ENCODE peak calls at places on chromosomes 11 and 22, in five cellular contexts. S is natural killer cell, R is psoas muscle, V is uterus, I is stomach. P is an unnamed sample.

GRCh38 chr11:16346975-16347374 is 9.4 kb downstream of the SOX6 start:
- DNase-seq in V (no peak), R (no peak), I (no peak), S (no peak), P (no peak)

GRCh38 chr11:95132956-95133355 is 43.3 kb downstream of the ENDOD1 start:
- DNase-seq in V (no peak), I (no peak), R (no peak), S (no peak), P (no peak)

GRCh38 chr11:10117709-10118341 is 176.2 kb downstream of the SBF2 start:
- DNase-seq in R (no peak), V (no peak), S (no peak), I (no peak), P (no peak)

GRCh38 chr11:23288001-23288783 is 427.9 kb upstream of the CCDC179 start:
- DNase-seq in R (no peak), I (no peak), S (no peak), V (no peak), P (no peak)

GRCh38 chr11:57182896-57183295 is 1.1 kb downstream of the LRRC55 start:
- DNase-seq in I (no peak), S (no peak), R (no peak), V (no peak), P (no peak)

GRCh38 chr22:38350444-38351359 is 33.5 kb upstream of the CSNK1E start:
- DNase-seq in S (no peak), R (no peak), V (peak; percentile 11), I (peak; percentile 17), P (no peak)

GRCh38 chr11:73334244-73335203 is 26.4 kb downstream of the ARHGEF17 start:
- DNase-seq in S (no peak), I (peak; percentile 65), R (peak; percentile 90), V (peak; percentile 93), P (no peak)

GRCh38 chr11:65663634-65664200 is 1.0 kb upstream of the RELA start:
- DNase-seq in V (peak; percentile 80), I (peak; percentile 57), S (no peak), R (peak; percentile 83), P (no peak)

GRCh38 chr22:38705235-38706100 is at the start of gene GTPBP1:
- DNase-seq in V (peak; percentile 98), R (peak; percentile 99), I (peak; percentile 98), S (peak; percentile 90), P (peak; percentile 63)

GRCh38 chr11:58770627-58771457 is 39.1 kb upstream of the GLYAT start:
- DNase-seq in V (no peak), R (no peak), S (no peak), I (no peak), P (no peak)

GRCh38 chr11:121338536-121338935 is 46.0 kb downstream of the SC5D start:
- DNase-seq in I (no peak), R (no peak), S (no peak), V (no peak), P (no peak)

GRCh38 chr11:16293204-16293681 is 63.1 kb downstream of the SOX6 start:
- DNase-seq in V (no peak), R (no peak), I (no peak), S (no peak), P (no peak)

GRCh38 chr11:34168642-34169051 is 63.2 kb downstream of the NAT10 start:
- DNase-seq in R (peak; percentile 50), I (no peak), V (peak; percentile 56), S (no peak), P (no peak)

GRCh38 chr22:24029304-24029703 is 18.2 kb downstream of the CABIN1 start:
- DNase-seq in V (no peak), S (no peak), I (no peak), R (no peak), P (no peak)

GRCh38 chr11:36356201-36356600 is 60.1 kb downstream of the PRR5L start:
- DNase-seq in R (no peak), V (no peak), I (no peak), S (no peak), P (no peak)

GRCh38 chr11:86978247-86978646 is 23.1 kb upstream of the FZD4 start:
- DNase-seq in I (no peak), R (peak; percentile 78), S (no peak), V (no peak), P (no peak)

GRCh38 chr11:29432719-29433325 is 584.0 kb downstream of the KCNA4 start:
- DNase-seq in S (no peak), I (no peak), V (no peak), R (no peak), P (no peak)

GRCh38 chr11:113376156-113376555 is 11.4 kb upstream of the ANKK1 start:
- DNase-seq in I (no peak), R (no peak), S (no peak), V (no peak), P (no peak)

GRCh38 chr11:80103149-80103859 is 662.5 kb upstream of the TENM4 start:
- DNase-seq in V (no peak), R (no peak), S (no peak), I (no peak), P (no peak)

GRCh38 chr11:97620012-97620411 is 1230.2 kb downstream of the JRKL start:
- DNase-seq in V (no peak), R (no peak), S (no peak), I (no peak), P (no peak)

GRCh38 chr11:28834877-28835276 is 726.7 kb downstream of the METTL15 start:
- DNase-seq in V (no peak), S (no peak), R (no peak), I (no peak), P (no peak)

GRCh38 chr11:129884581-129884980 is 10.8 kb downstream of the NFRKB start:
- DNase-seq in S (no peak), V (no peak), R (no peak), I (no peak), P (no peak)

GRCh38 chr11:7977251-7977917 is 9.8 kb upstream of the EIF3F start:
- DNase-seq in V (no peak), I (no peak), S (no peak), R (no peak), P (no peak)

GRCh38 chr11:120950880-120951279 is 73.0 kb upstream of the TBCEL start:
- DNase-seq in V (no peak), S (no peak), R (no peak), I (no peak), P (no peak)

GRCh38 chr11:15208570-15209222 is 94.0 kb downstream of the INSC start:
- DNase-seq in I (peak; percentile 80), V (peak; percentile 26), R (peak; percentile 79), S (peak; percentile 68), P (peak; percentile 64)

DNA sequence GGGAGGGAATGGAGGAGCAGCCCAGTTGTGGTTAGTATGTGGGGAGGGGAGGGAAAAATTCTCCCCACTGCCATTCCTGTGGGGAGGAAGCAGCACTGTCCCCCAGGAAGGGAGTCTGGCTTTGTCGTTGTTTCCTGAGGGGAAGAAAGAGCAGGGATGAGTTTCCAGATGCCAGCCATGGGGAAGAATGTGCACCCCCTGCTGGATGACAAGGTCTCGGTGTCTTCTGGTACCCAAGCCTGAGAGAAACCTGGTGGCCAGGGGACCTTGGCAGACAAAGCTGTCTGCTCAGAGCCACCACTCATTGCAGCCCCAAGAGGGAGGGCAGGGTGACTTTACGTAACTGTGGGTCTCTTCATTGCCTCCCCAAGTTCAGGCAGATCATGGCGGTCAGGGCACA is 81.3 kb upstream of the CD82 start:
- DNase-seq in R (no peak), I (no peak), V (no peak), S (no peak), P (no peak)
- TF ChIP-seq CTCF in R (peak; percentile 16), I (no peak), V (no peak), S (no peak), P (peak; percentile 39)

DNA sequence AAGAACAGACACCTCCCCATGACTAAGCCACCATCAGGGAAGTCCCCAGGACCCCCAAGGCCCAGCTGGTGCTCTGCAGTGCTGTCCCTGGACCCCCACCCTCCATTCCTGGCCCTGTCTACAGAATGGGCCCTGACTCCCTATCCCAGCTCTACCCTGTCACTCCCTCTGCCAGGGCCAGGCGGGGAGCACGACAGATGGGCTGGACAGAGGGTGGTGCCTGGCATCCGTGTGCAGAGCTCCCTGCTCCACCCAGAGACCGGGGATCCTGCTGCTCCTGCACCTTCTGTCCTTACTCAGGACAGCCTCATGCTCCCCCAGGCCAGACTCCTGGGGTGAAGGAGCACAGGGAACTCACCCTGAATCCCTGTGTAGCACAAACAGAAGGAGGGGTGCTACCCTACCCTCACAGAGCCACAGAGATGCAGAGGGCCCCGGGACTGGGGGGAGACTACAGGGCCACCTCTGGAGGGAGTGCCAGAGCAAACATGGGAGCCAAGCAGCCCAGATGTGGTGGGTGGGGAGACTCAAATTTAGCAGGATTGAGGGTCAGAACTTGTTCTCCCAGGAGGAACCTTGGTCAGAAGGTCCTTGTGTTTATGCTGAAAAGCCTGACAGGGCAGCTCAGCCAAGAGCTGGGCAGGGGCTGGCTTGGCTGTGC is 2.0 kb downstream of the ARVCF start:
- DNase-seq in S (no peak), V (no peak), I (no peak), R (peak; percentile 48), P (no peak)
- TF ChIP-seq CTCF in S (no peak), V (no peak), I (no peak), R (no peak), P (no peak)

GRCh38 chr11:132793831-132794230 is 738.5 kb downstream of the OPCML start:
- DNase-seq in S (no peak), V (no peak), I (no peak), R (no peak), P (no peak)

GRCh38 chr11:132790466-132790865 is 741.8 kb downstream of the OPCML start:
- DNase-seq in V (no peak), I (no peak), S (no peak), R (no peak), P (no peak)

GRCh38 chr11:132792341-132793140 is 739.8 kb downstream of the OPCML start:
- DNase-seq in R (no peak), V (no peak), I (no peak), S (no peak), P (no peak)
- TF ChIP-seq CTCF in R (no peak), V (no peak), I (no peak), S (no peak), P (no peak)

GRCh38 chr11:66915046-66915832 is 42.9 kb downstream of the PC start:
- DNase-seq in V (no peak), S (no peak), I (no peak), R (no peak), P (no peak)
- TF ChIP-seq CTCF in V (no peak), S (no peak), I (no peak), R (no peak), P (no peak)

DNA sequence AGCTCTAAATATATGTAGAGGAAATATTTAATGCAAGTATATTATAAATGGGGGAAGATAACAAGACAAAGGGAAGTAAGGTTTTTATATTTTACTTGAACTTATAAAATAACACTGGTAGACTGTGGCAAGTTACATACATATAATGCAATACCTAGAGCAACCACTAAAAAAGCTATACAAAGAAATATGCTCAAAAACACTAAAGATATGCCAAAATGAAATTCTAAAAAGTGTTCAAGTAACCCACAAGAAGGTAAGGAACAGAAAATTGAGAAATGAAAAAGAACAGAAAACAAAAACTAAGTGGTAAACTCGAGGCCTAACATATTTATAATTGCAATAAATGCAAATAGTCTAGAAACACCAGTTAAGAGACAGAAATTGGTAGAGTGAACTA is 32.5 kb downstream of the BTG4 start:
- DNase-seq in I (no peak), V (no peak), R (no peak), S (no peak), P (no peak)
- TF ChIP-seq CTCF in I (no peak), V (no peak), R (peak; percentile 9), S (no peak), P (no peak)

P was measured in D721Med.